ENCODE peak calls at places on chromosome 17, in four cellular contexts. D is H1, P is neuronal stem cell, K is IMR-90. G is an unnamed sample.

GRCh38 chr17:28529012-28529400 is 22.9 kb downstream of the FOXN1 start:
- DNase-seq in D (no peak), P (no peak), K (no peak), G (no peak)

GRCh38 chr17:7380321-7380720 is 568 bp upstream of the TNK1 start:
- DNase-seq in D (no peak), P (no peak), K (peak; percentile 47), G (no peak)

GRCh38 chr17:3960764-3961163 is 3.5 kb downstream of the ATP2A3 start:
- DNase-seq in D (no peak), P (no peak), K (peak; percentile 55), G (no peak)

GRCh38 chr17:75691371-75692290 is 24.5 kb downstream of the SAP30BP start:
- DNase-seq in D (no peak), P (no peak), K (peak; percentile 28), G (peak; percentile 40)

GRCh38 chr17:39402890-39403605 is 1.6 kb upstream of the FBXL20 start:
- DNase-seq in D (no peak), P (no peak), K (no peak), G (no peak)

GRCh38 chr17:76994237-76994637 is 126.0 kb downstream of the MGAT5B start:
- DNase-seq in D (no peak), P (peak; percentile 46), K (no peak), G (no peak)

GRCh38 chr17:37489197-37490001 is at the start of gene DUSP14:
- DNase-seq in D (no peak), P (peak; percentile 77), K (peak; percentile 77), G (peak; percentile 78)

GRCh38 chr17:63482509-63482908 is 5.6 kb downstream of the ACE start:
- DNase-seq in D (no peak), P (no peak), K (no peak), G (no peak)

GRCh38 chr17:75720656-75721462 is at the start of gene ITGB4:
- DNase-seq in D (peak; percentile 50), P (peak; percentile 21), K (no peak), G (no peak)

GRCh38 chr17:48127371-48128051 is 19.9 kb downstream of the SNX11 start:
- DNase-seq in D (no peak), P (no peak), K (no peak), G (peak; percentile 16)

GRCh38 chr17:66829386-66829864 is 5.5 kb upstream of the CACNG5 start:
- DNase-seq in D (peak; percentile 41), P (peak; percentile 70), K (peak; percentile 73), G (peak; percentile 73)

DNA sequence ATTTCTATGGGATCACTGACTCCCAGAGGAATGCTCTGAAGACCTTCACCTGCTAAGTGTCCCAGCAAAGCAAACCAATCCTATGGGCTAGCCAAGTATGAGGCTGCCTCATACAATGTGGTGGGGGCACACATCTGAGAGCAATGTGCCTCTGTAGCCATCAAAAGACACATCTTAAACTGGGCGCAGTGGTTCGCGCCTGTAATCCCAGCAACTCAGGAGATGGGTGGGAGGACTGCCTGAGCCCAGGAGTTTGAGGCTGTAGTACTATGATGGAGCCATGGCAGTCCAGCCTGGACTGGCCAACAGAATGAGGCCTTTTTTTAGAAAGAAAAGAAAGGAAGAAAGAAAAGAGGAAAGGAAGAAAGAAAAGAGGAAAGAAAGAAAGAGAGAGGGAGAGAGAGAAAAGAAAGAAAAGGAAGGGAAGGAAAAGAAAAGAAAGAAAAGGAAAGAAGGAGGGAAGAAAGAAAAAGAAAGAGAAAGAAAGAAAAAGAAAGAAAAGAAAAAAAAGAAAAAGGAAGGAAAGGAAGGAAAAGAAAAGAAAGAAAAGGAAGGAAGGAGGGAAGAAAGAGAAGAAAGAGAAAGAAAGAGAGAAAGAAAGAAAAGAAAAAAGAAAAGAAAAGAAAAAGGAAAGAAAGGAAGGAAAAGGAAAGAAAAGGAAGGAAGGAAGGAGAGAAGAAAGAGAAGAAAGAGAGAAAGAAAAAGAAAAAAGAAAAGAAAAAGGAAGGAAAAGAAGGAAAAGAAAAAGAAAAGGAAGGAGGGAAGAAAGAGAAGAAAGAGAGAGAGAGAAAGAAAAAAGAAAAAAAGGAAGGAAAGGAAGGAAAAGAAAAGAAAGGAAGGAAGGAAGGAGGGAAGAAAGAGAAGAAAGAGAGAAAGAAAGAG is 430.3 kb downstream of the SLC39A11 start:
- DNase-seq in D (no peak), P (no peak), K (no peak), G (no peak)
- H3K14ac ChIP-seq in D (no peak overlapping the region), P (no peak overlapping the region), K (no peak overlapping the region), G (no peak overlapping the region)

GRCh38 chr17:58413684-58414083 is 3.6 kb downstream of the RNF43 start:
- DNase-seq in D (no peak), P (no peak), K (no peak), G (no peak)

GRCh38 chr17:58411408-58411894 is 5.9 kb downstream of the RNF43 start:
- DNase-seq in D (no peak), P (no peak), K (no peak), G (no peak)

GRCh38 chr17:58414596-58414997 is 2.7 kb downstream of the RNF43 start:
- DNase-seq in D (no peak), P (no peak), K (no peak), G (no peak)

GRCh38 chr17:58412064-58412703 is 5.2 kb downstream of the RNF43 start:
- DNase-seq in D (no peak), P (no peak), K (no peak), G (no peak)

GRCh38 chr17:58412910-58413630 is 4.3 kb downstream of the RNF43 start:
- DNase-seq in D (no peak), P (no peak), K (peak; percentile 9), G (peak; percentile 25)
- H3K27ac ChIP-seq in D (no peak overlapping the region), P (no peak overlapping the region), K (no peak overlapping the region), G (no peak overlapping the region)

GRCh38 chr17:55720917-55721836 is 1.5 kb downstream of the TMEM100 start:
- DNase-seq in D (no peak), P (no peak), K (no peak), G (no peak)
- H3K14ac ChIP-seq in D (no peak overlapping the region), P (no peak overlapping the region), K (no peak overlapping the region), G (no peak overlapping the region)

GRCh38 chr17:78802459-78802858 is 20.4 kb upstream of the CYTH1 start:
- DNase-seq in D (no peak), P (no peak), K (no peak), G (no peak)

GRCh38 chr17:78797691-78798585 is 15.9 kb upstream of the CYTH1 start:
- DNase-seq in D (no peak), P (no peak), K (no peak), G (no peak)

GRCh38 chr17:78798695-78799559 is 16.9 kb upstream of the CYTH1 start:
- DNase-seq in D (no peak), P (no peak), K (peak; percentile 13), G (peak; percentile 41)

GRCh38 chr17:78802008-78802407 is 19.9 kb upstream of the CYTH1 start:
- DNase-seq in D (no peak), P (no peak), K (no peak), G (no peak)

GRCh38 chr17:78800132-78800931 is 18.3 kb upstream of the CYTH1 start:
- DNase-seq in D (no peak), P (no peak), K (no peak), G (no peak)
- H3K27ac ChIP-seq in D (no peak overlapping the region), P (no peak overlapping the region), K (no peak overlapping the region), G (no peak overlapping the region)

GRCh38 chr17:57484826-57485565 is 228.7 kb downstream of the MSI2 start:
- DNase-seq in D (no peak), P (no peak), K (no peak), G (no peak)
- H3K14ac ChIP-seq in D (no peak overlapping the region), P (no peak overlapping the region), K (peak overlapping the region; percentile 80), G (no peak overlapping the region)

GRCh38 chr17:17748604-17749003 is 67.3 kb downstream of the RAI1 start:
- DNase-seq in D (no peak), P (no peak), K (no peak), G (no peak)
- H3K27ac ChIP-seq in D (no peak overlapping the region), P (no peak overlapping the region), K (no peak overlapping the region), G (no peak overlapping the region)

DNA sequence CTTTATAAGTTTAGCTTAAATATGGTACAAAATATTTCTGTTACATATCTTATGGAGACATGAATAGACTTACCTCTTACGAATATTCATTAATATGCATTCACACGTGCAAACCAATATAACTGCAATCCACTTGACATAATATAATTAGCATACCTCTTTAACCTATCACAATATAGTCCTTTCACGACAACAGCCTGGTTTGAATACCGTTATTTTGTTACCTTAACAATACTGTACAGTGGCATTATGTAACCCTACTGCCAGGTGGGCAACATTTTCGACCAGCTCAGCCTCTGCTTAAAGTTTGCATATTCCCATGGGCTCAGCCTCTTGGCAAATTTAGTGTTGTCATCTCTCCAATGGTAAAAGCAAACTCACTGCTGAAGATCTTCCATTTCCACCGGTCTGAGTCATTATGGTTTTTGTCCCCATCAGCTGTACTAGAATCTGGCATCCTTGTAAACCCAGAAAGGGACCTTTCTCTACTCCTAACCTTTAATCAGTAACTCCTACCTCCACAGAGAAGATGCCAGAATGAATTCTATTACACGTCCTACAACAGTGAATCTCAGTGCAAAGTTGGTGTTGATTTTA is 46.0 kb downstream of the ZNF652 start:
- DNase-seq in D (no peak), P (no peak), K (peak; percentile 27), G (peak; percentile 9)
- H3K14ac ChIP-seq in D (no peak overlapping the region), P (no peak overlapping the region), K (no peak overlapping the region), G (no peak overlapping the region)

GRCh38 chr17:80758793-80759673 is 214.4 kb downstream of the RPTOR start:
- DNase-seq in D (no peak), P (no peak), K (peak; percentile 39), G (peak; percentile 70)

GRCh38 chr17:80760501-80760900 is 215.9 kb downstream of the RPTOR start:
- DNase-seq in D (no peak), P (no peak), K (no peak), G (no peak)

GRCh38 chr17:80761421-80761871 is 216.8 kb downstream of the RPTOR start:
- DNase-seq in D (no peak), P (no peak), K (peak; percentile 88), G (peak; percentile 92)

GRCh38 chr17:80763293-80763867 is 218.7 kb downstream of the RPTOR start:
- DNase-seq in D (no peak), P (no peak), K (no peak), G (no peak)

GRCh38 chr17:80762076-80762475 is 217.4 kb downstream of the RPTOR start:
- DNase-seq in D (no peak), P (no peak), K (no peak), G (no peak)
- H3K27ac ChIP-seq in D (no peak overlapping the region), P (no peak overlapping the region), K (peak overlapping the region; percentile 68), G (peak overlapping the region; percentile 79)

DNA sequence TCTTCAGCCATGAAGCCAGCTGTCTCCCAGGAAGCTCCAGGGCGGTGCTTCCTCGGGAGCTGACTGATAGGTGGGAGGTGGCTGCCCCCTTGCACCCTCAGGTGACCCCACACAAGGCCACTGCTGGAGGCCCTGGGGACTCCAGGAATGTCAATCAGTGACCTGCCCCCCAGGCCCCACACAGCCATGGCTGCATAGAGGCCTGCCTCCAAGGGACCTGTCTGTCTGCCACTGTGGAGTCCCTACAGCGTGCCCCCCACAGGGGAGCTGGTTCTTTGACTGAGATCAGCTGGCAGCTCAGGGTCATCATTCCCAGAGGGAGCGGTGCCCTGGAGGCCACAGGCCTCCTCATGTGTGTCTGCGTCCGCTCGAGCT is 14.1 kb downstream of the STH start:
- DNase-seq in D (no peak), P (no peak), K (no peak), G (no peak)
- H3K14ac ChIP-seq in D (no peak overlapping the region), P (no peak overlapping the region), K (no peak overlapping the region), G (no peak overlapping the region)

G was measured in mesenchymal stem cell.